ENCODE peak calls at places on chromosomes 11 and 22, in seven cellular contexts. Q is SK-N-SH, G is K562, V is HCT116, X is GM12878, U is H1, K is HepG2. H is an unnamed sample.
A peak's percentile ranks its signal among the peaks of the same experiment; 100 is the strongest.

GRCh38 chr11:67301313-67301921 is 1.9 kb upstream of the SSH3 start:
- DNase-seq in Q (no peak), G (no peak), V (no peak), X (no peak), U (no peak), K (no peak), H (no peak)

GRCh38 chr22:25085930-25086901 is 113.4 kb upstream of the CRYBB3 start:
- DNase-seq in Q (no peak), G (no peak), V (no peak), X (peak; percentile 79), U (no peak), K (peak; percentile 91), H (no peak)

GRCh38 chr11:12577746-12578644 is 96.2 kb upstream of the TEAD1 start:
- DNase-seq in Q (no peak), G (peak; percentile 82), V (no peak), X (no peak), U (no peak), K (no peak), H (no peak)

GRCh38 chr11:34223021-34223813 is 117.8 kb downstream of the NAT10 start:
- DNase-seq in Q (no peak), G (no peak), V (no peak), X (no peak), U (no peak), K (no peak), H (no peak)

GRCh38 chr11:59009661-59010060 is 70.4 kb downstream of the GLYATL1 start:
- DNase-seq in Q (no peak), G (no peak), V (no peak), X (no peak), U (no peak), K (no peak), H (no peak)

GRCh38 chr11:110522456-110522855 is 92.7 kb downstream of the FDX1 start:
- DNase-seq in Q (no peak), G (no peak), V (no peak), X (no peak), U (no peak), K (no peak), H (no peak)

GRCh38 chr11:127531167-127531566 is 530.6 kb upstream of the KIRREL3 start:
- DNase-seq in Q (no peak), G (no peak), V (no peak), X (no peak), U (no peak), K (no peak), H (no peak)

GRCh38 chr11:93796424-93796823 is 12.3 kb downstream of the MED17 start:
- DNase-seq in Q (no peak), G (no peak), V (no peak), X (no peak), U (no peak), K (no peak), H (no peak)

GRCh38 chr11:91560434-91560833 is 664.2 kb upstream of the FAT3 start:
- DNase-seq in Q (no peak), G (no peak), V (no peak), X (no peak), U (no peak), K (no peak), H (no peak)

GRCh38 chr11:123521930-123522329 is 91.9 kb downstream of the GRAMD1B start:
- DNase-seq in Q (no peak), G (no peak), V (no peak), X (no peak), U (no peak), K (no peak), H (no peak)

GRCh38 chr22:36432592-36433317 is 45.0 kb upstream of the MYH9 start:
- DNase-seq in Q (no peak), G (no peak), V (no peak), X (no peak), U (no peak), K (peak; percentile 23), H (no peak)

GRCh38 chr11:88059326-88059725 is 115.9 kb downstream of the RAB38 start:
- DNase-seq in Q (no peak), G (no peak), V (no peak), X (no peak), U (no peak), K (no peak), H (no peak)

GRCh38 chr11:6992026-6992425 is 28.1 kb downstream of the ZNF214 start:
- DNase-seq in Q (no peak), G (no peak), V (no peak), X (no peak), U (no peak), K (no peak), H (no peak)

GRCh38 chr11:35980646-35981402 is 37.0 kb downstream of the LDLRAD3 start:
- DNase-seq in Q (no peak), G (no peak), V (no peak), X (no peak), U (no peak), K (no peak), H (no peak)

GRCh38 chr11:31480930-31481329 is 28.5 kb downstream of the IMMP1L start:
- DNase-seq in Q (peak; percentile 61), G (peak; percentile 7), V (no peak), X (no peak), U (no peak), K (no peak), H (no peak)

GRCh38 chr11:79308429-79308828 is 132.4 kb downstream of the TENM4 start:
- DNase-seq in Q (no peak), G (no peak), V (no peak), X (no peak), U (no peak), K (no peak), H (no peak)

DNA sequence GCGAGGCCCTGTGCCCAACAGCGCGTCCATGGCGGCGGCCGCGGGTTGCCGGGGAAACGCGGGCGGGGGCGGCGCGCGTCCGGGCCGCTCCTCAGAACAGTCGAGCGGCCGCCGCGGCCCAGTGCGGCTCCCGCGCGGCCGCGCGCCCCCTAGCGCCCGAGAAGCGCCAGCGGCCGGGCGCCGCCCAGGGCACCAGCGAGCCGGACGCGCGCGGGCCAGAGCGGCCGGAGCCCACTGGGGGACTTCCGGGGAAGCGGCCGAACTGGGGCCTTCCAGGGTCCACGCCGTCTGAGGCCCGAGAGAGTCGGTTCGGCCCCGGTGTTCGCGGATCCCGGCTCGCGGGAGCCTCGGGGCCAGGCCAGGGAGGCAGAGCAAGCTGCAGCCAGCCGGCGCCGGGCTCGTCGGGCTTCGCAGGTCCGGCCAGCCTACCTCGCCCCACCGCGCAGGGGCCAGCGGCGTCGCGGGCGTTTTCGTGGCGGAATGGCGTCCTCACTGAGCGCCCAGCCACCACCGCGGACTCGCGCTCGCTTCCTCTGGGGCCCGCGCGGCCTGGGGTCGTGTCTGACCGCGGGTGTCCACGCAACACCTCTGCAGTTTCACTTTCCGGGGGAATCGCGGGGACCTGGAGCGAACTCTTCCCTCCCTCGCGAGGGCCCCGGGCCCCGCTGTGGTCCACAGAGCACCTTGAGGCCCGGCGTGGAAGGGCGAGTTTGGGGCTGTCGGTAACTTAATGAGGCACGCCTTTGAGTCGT is at the start of gene DENND6B:
- DNase-seq in Q (peak; percentile 97), G (peak; percentile 82), V (no peak), X (no peak), U (no peak), K (peak; percentile 45), H (peak; percentile 80)
- TF ChIP-seq JUND in Q (no peak), G (no peak), V (no peak), X (no peak), U (no peak), K (no peak), H (no peak)

GRCh38 chr22:46577361-46578249 is 40.2 kb upstream of the CELSR1 start:
- DNase-seq in Q (peak; percentile 76), G (no peak), V (no peak), X (no peak), U (no peak), K (no peak), H (no peak)
- TF ChIP-seq JUND in Q (no peak), G (no peak), V (no peak), X (no peak), U (no peak), K (no peak), H (no peak)

GRCh38 chr11:135037828-135038227 is 625.8 kb upstream of the B3GAT1 start:
- DNase-seq in Q (no peak), G (no peak), V (no peak), X (no peak), U (no peak), K (no peak), H (no peak)

GRCh38 chr11:135036488-135037297 is 624.7 kb upstream of the B3GAT1 start:
- DNase-seq in Q (no peak), G (peak; percentile 5), V (no peak), X (no peak), U (no peak), K (no peak), H (no peak)

GRCh38 chr11:135035282-135035681 is 623.2 kb upstream of the B3GAT1 start:
- DNase-seq in Q (no peak), G (no peak), V (no peak), X (no peak), U (no peak), K (no peak), H (no peak)

GRCh38 chr11:135033545-135033944 is 621.5 kb upstream of the B3GAT1 start:
- DNase-seq in Q (peak; percentile 54), G (peak; percentile 4), V (no peak), X (no peak), U (peak; percentile 54), K (peak; percentile 6), H (peak; percentile 87)
- TF ChIP-seq JUND in Q (no peak), G (no peak), V (no peak), X (no peak), U (no peak), K (no peak), H (no peak)

GRCh38 chr22:29457730-29458129 is 19.3 kb downstream of the RFPL1 start:
- DNase-seq in Q (peak; percentile 78), G (peak; percentile 65), V (peak; percentile 70), X (peak; percentile 21), U (no peak), K (peak; percentile 37), H (peak; percentile 65)
- TF ChIP-seq JUND in Q (no peak), G (no peak), V (no peak), X (no peak), U (no peak), K (no peak), H (no peak)

GRCh38 chr11:132943325-132943736 is 589.0 kb downstream of the OPCML start:
- DNase-seq in Q (no peak), G (no peak), V (no peak), X (no peak), U (no peak), K (no peak), H (no peak)

GRCh38 chr11:132942611-132943324 is 589.5 kb downstream of the OPCML start:
- DNase-seq in Q (peak; percentile 49), G (no peak), V (no peak), X (no peak), U (no peak), K (no peak), H (no peak)

GRCh38 chr11:132943737-132944556 is 588.4 kb downstream of the OPCML start:
- DNase-seq in Q (peak; percentile 70), G (no peak), V (no peak), X (no peak), U (no peak), K (no peak), H (no peak)

GRCh38 chr11:132941761-132942160 is 590.5 kb downstream of the OPCML start:
- DNase-seq in Q (no peak), G (no peak), V (no peak), X (no peak), U (no peak), K (no peak), H (no peak)

DNA sequence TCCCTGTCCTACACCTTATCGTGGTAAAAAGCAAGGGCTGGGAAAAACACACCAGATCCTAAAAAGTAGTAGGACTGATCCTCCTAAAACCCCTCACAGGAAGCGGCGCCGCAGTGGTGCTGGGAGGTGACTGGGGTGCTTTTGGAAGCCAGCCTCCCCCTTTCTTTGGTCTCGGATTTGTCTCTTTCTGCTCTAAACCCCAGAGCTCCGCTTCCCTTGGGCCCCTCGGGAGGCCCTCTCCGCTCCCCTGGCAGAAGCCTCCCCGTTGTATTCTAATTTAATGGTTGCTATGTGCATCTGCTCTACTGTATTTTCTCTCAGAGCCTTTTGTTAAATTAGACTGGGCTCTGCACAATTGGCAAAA is 587.8 kb downstream of the OPCML start:
- DNase-seq in Q (no peak), G (no peak), V (no peak), X (no peak), U (no peak), K (no peak), H (no peak)
- TF ChIP-seq JUND in Q (no peak), G (no peak), V (no peak), X (no peak), U (no peak), K (no peak), H (no peak)